ENCODE peak calls at places on chromosomes 5 and 9, in four cellular contexts. One of them, this sample, is unnamed.

GRCh38 chr9:92970467-92970923 is 23.2 kb downstream of the FGD3 start:
- DNase-seq in neural crest cell: no peak
- DNase-seq in SK-N-MC: no peak
- DNase-seq in AG04450: no peak
- DNase-seq in this sample: no peak

GRCh38 chr5:9361835-9362234 is 184.0 kb downstream of the SEMA5A start:
- DNase-seq in neural crest cell: peak
- DNase-seq in SK-N-MC: peak
- DNase-seq in AG04450: no peak
- DNase-seq in this sample: peak

GRCh38 chr5:95081500-95082355 is 203.2 kb downstream of the MCTP1 start:
- DNase-seq in neural crest cell: no peak
- DNase-seq in SK-N-MC: peak
- DNase-seq in AG04450: peak
- DNase-seq in this sample: peak

GRCh38 chr5:97062046-97062445 is 80.4 kb downstream of the LIX1 start:
- DNase-seq in neural crest cell: no peak
- DNase-seq in SK-N-MC: no peak
- DNase-seq in AG04450: no peak
- DNase-seq in this sample: no peak

GRCh38 chr5:56313004-56313531 is 79.9 kb upstream of the ANKRD55 start:
- DNase-seq in neural crest cell: no peak
- DNase-seq in SK-N-MC: no peak
- DNase-seq in AG04450: no peak
- DNase-seq in this sample: no peak

GRCh38 chr5:88389248-88390006 is 120.8 kb upstream of the TMEM161B start:
- DNase-seq in neural crest cell: no peak
- DNase-seq in SK-N-MC: no peak
- DNase-seq in AG04450: no peak
- DNase-seq in this sample: no peak

GRCh38 chr5:8227114-8227513 is 358.2 kb downstream of the MTRR start:
- DNase-seq in neural crest cell: no peak
- DNase-seq in SK-N-MC: no peak
- DNase-seq in AG04450: no peak
- DNase-seq in this sample: no peak

GRCh38 chr5:120614512-120614911 is 150.4 kb downstream of the PRR16 start:
- DNase-seq in neural crest cell: no peak
- DNase-seq in SK-N-MC: no peak
- DNase-seq in AG04450: no peak
- DNase-seq in this sample: no peak

GRCh38 chr9:87650611-87651295 is 75.2 kb upstream of the CTSL start:
- DNase-seq in neural crest cell: no peak
- DNase-seq in SK-N-MC: no peak
- DNase-seq in AG04450: no peak
- DNase-seq in this sample: no peak

GRCh38 chr9:89367281-89367680 is 49.0 kb downstream of the SECISBP2 start:
- DNase-seq in neural crest cell: no peak
- DNase-seq in SK-N-MC: no peak
- DNase-seq in AG04450: no peak
- DNase-seq in this sample: no peak

GRCh38 chr9:119009253-119009652 is 360.0 kb downstream of the BRINP1 start:
- DNase-seq in neural crest cell: no peak
- DNase-seq in SK-N-MC: no peak
- DNase-seq in AG04450: no peak
- DNase-seq in this sample: no peak

GRCh38 chr5:169298193-169298592 is 2.7 kb downstream of the SLIT3 start:
- DNase-seq in neural crest cell: no peak
- DNase-seq in SK-N-MC: no peak
- DNase-seq in AG04450: no peak
- DNase-seq in this sample: no peak

GRCh38 chr9:35757527-35758275 is 3.6 kb upstream of the MSMP start:
- DNase-seq in neural crest cell: no peak
- DNase-seq in SK-N-MC: no peak
- DNase-seq in AG04450: no peak
- DNase-seq in this sample: peak

GRCh38 chr5:97888439-97888838 is 705.4 kb upstream of the RIOK2 start:
- DNase-seq in neural crest cell: no peak
- DNase-seq in SK-N-MC: no peak
- DNase-seq in AG04450: no peak
- DNase-seq in this sample: peak

GRCh38 chr5:102582706-102583105 is 83.9 kb upstream of the SLCO6A1 start:
- DNase-seq in neural crest cell: no peak
- DNase-seq in SK-N-MC: no peak
- DNase-seq in AG04450: no peak
- DNase-seq in this sample: no peak

GRCh38 chr5:135085133-135085935 is 51.3 kb upstream of the PITX1 start:
- DNase-seq in neural crest cell: no peak
- DNase-seq in SK-N-MC: no peak
- DNase-seq in AG04450: no peak
- DNase-seq in this sample: no peak

GRCh38 chr9:115978739-115979138 is 174.9 kb upstream of the PAPPA start:
- DNase-seq in neural crest cell: no peak
- DNase-seq in SK-N-MC: no peak
- DNase-seq in AG04450: no peak
- DNase-seq in this sample: no peak

GRCh38 chr9:136532799-136533774 is 12.8 kb downstream of the NOTCH1 start:
- DNase-seq in neural crest cell: no peak
- DNase-seq in SK-N-MC: no peak
- DNase-seq in AG04450: no peak
- DNase-seq in this sample: peak

GRCh38 chr5:167743685-167744084 is 547.8 kb upstream of the WWC1 start:
- DNase-seq in neural crest cell: no peak
- DNase-seq in SK-N-MC: peak
- DNase-seq in AG04450: peak
- DNase-seq in this sample: no peak

GRCh38 chr9:23555849-23556248 is 270.2 kb downstream of the ELAVL2 start:
- DNase-seq in neural crest cell: no peak
- DNase-seq in SK-N-MC: no peak
- DNase-seq in AG04450: no peak
- DNase-seq in this sample: no peak

GRCh38 chr5:139852696-139853095 is 57.1 kb downstream of the PSD2 start:
- DNase-seq in neural crest cell: no peak
- DNase-seq in SK-N-MC: no peak
- DNase-seq in AG04450: no peak
- DNase-seq in this sample: no peak